ENCODE peak calls at places on chromosomes 16 and 17, in six cellular contexts. F is uterus, P is IMR-90, L is A549, N is aorta, I is heart left ventricle. R is an unnamed sample. For H3K4me1, the result is how much of the 10 kb centered on the place peaks cover.

GRCh38 chr17:8002646-8003593 is 505 bp downstream of the GUCY2D start:
- DNase-seq in F (no peak), P (no peak), L (no peak), N (no peak), I (no peak), R (peak)

GRCh38 chr17:21014498-21014897 is 28.3 kb downstream of the USP22 start:
- DNase-seq in F (no peak), P (no peak), L (no peak), N (no peak), I (no peak), R (no peak)

GRCh38 chr16:86437348-86437747 is 73.0 kb upstream of the FOXF1 start:
- DNase-seq in F (no peak), P (no peak), L (no peak), N (no peak), I (no peak), R (no peak)

GRCh38 chr16:54503011-54503410 is 216.4 kb upstream of the IRX3 start:
- DNase-seq in F (no peak), P (no peak), L (no peak), N (no peak), I (peak), R (no peak)

GRCh38 chr17:38512473-38513058 is 84.3 kb downstream of the ARHGAP23 start:
- DNase-seq in F (no peak), P (no peak), L (no peak), N (no peak), I (no peak), R (peak)

GRCh38 chr17:19867654-19868395 is at the start of gene ULK2:
- DNase-seq in F (peak), P (peak), L (peak), N (peak), I (peak), R (peak)

GRCh38 chr17:49890077-49890821 is 42.4 kb upstream of the TAC4 start:
- DNase-seq in F (peak), P (no peak), L (no peak), N (no peak), I (no peak), R (peak)

GRCh38 chr17:1362065-1362848 is 37.8 kb downstream of the YWHAE start:
- DNase-seq in F (no peak), P (no peak), L (no peak), N (peak), I (no peak), R (no peak)

GRCh38 chr16:66020642-66021041 is 345.8 kb upstream of the CDH5 start:
- DNase-seq in F (no peak), P (peak), L (peak), N (no peak), I (no peak), R (peak)

GRCh38 chr17:80425835-80426426 is 11.0 kb downstream of the ENDOV start:
- DNase-seq in F (no peak), P (no peak), L (no peak), N (peak), I (no peak), R (peak)

GRCh38 chr17:82687375-82687861 is 11.1 kb downstream of the RAB40B start:
- DNase-seq in F (no peak), P (peak), L (peak), N (no peak), I (no peak), R (peak)

GRCh38 chr17:60959696-60960095 is 282.0 kb downstream of the BCAS3 start:
- DNase-seq in F (no peak), P (no peak), L (no peak), N (no peak), I (no peak), R (no peak)

GRCh38 chr16:4309833-4310266 is 6.0 kb upstream of the GLIS2 start:
- DNase-seq in F (no peak), P (peak), L (peak), N (peak), I (peak), R (peak)

GRCh38 chr17:40901981-40902862 is 17.2 kb upstream of the KRT20 start:
- DNase-seq in F (no peak), P (peak), L (peak), N (no peak), I (no peak), R (peak)

GRCh38 chr16:46904471-46904870 is 20.3 kb downstream of the GPT2 start:
- DNase-seq in F (no peak), P (no peak), L (no peak), N (no peak), I (no peak), R (no peak)

GRCh38 chr17:48954300-48954755 is 9.7 kb upstream of the SNF8 start:
- DNase-seq in F (no peak), P (peak), L (peak), N (no peak), I (no peak), R (peak)

GRCh38 chr16:77212736-77213541 is 13.7 kb downstream of the SYCE1L start:
- DNase-seq in F (peak), P (no peak), L (peak), N (peak), I (peak), R (peak)

GRCh38 chr16:9665851-9666271 is 516.4 kb downstream of the GRIN2A start:
- DNase-seq in F (no peak), P (no peak), L (no peak), N (no peak), I (no peak), R (no peak)

GRCh38 chr17:10197721-10198508 is 491 bp downstream of the GAS7 start:
- DNase-seq in F (no peak), P (no peak), L (no peak), N (peak), I (peak), R (no peak)

GRCh38 chr17:79977711-79978544 is 57.7 kb downstream of the TBC1D16 start:
- DNase-seq in F (peak), P (no peak), L (no peak), N (peak), I (no peak), R (no peak)

GRCh38 chr16:59046335-59046734 is 312.2 kb upstream of the GOT2 start:
- DNase-seq in F (no peak), P (peak), L (no peak), N (no peak), I (no peak), R (no peak)

GRCh38 chr16:67537270-67537635 is 8.6 kb downstream of the RIPOR1 start:
- DNase-seq in F (peak), P (peak), L (no peak), N (peak), I (peak), R (peak)

GRCh38 chr17:65103431-65103830 is 33.7 kb upstream of the RGS9 start:
- DNase-seq in F (no peak), P (no peak), L (no peak), N (no peak), I (no peak), R (no peak)

GRCh38 chr17:1755252-1755992 is 6.4 kb upstream of the SERPINF1 start:
- DNase-seq in F (no peak), P (no peak), L (no peak), N (no peak), I (no peak), R (peak)

GRCh38 chr17:67032985-67033384 is 11.4 kb upstream of the CACNG1 start:
- DNase-seq in F (no peak), P (no peak), L (no peak), N (no peak), I (no peak), R (peak)

GRCh38 chr17:16374129-16374528 is 6.8 kb upstream of the UBB start:
- DNase-seq in F (no peak), P (peak), L (no peak), N (no peak), I (no peak), R (peak)

GRCh38 chr16:9092282-9092962 is 978 bp downstream of the HAPSTR1 start:
- DNase-seq in F (peak), P (no peak), L (no peak), N (peak), I (peak), R (peak)

GRCh38 chr17:29980261-29980660 is 38.8 kb downstream of the EFCAB5 start:
- DNase-seq in F (no peak), P (no peak), L (no peak), N (no peak), I (no peak), R (no peak)
- H3K4me1 ChIP-seq in F (under half), P (under half), L (under half), N (under half), I (under half), R (under half)

GRCh38 chr16:27323781-27324561 is 10.2 kb downstream of the IL4R start:
- DNase-seq in F (no peak), P (no peak), L (no peak), N (peak), I (no peak), R (peak)

GRCh38 chr16:27324851-27325301 is 11.1 kb downstream of the IL4R start:
- DNase-seq in F (no peak), P (no peak), L (no peak), N (peak), I (no peak), R (no peak)

GRCh38 chr16:27325736-27326135 is 12.0 kb downstream of the IL4R start:
- DNase-seq in F (no peak), P (no peak), L (no peak), N (peak), I (no peak), R (peak)

GRCh38 chr16:27321013-27321960 is 7.5 kb downstream of the IL4R start:
- DNase-seq in F (no peak), P (peak), L (no peak), N (peak), I (no peak), R (peak)

DNA sequence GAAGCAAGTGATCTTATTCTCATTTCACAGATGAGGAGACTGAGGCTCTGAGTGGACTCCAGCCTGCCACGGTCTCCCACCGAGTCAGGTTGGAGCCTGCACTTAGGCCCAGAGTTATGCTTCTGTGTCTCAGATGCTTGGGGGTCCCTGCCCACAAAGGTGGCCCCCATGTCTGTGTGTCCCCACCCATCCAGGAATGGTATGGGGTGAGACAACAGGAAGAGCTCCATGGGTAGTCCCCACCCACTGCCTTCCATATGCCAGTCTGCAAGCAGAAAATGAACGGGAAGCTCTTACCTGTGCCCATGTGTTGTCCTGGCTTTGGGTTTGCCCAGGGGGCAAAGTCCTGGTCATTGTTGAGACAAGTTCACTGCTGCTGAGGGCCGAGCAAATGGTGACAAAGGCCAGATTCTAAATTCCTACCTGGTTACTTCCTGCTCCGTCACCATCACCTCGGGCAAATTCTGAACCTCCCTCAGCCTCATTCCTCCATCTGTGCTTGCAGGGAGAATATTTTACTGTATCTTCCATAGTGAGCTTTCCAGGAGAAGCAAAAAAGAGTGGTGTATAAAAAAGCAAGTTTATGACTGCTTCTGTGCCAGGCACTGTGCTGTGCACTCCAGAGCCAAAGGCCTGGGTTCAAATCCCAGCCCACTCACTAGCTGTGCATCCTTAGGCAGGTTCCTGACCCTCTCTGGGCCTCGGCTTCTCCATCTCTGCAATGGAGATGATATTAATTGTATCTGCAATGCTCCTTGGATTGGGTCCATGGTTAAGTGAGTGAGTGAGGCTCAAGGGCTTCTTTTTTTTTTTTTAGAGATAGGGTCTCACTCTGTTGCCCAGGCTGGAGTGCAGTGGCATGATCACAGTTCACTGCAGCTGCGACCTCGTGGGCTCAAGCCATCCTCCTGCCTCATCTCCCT is 9.3 kb downstream of the IL4R start:
- DNase-seq in F (no peak), P (no peak), L (no peak), N (peak), I (no peak), R (no peak)
- H3K4me1 ChIP-seq in F (under half), P (under half), L (under half), N (under half), I (under half), R (under half)

DNA sequence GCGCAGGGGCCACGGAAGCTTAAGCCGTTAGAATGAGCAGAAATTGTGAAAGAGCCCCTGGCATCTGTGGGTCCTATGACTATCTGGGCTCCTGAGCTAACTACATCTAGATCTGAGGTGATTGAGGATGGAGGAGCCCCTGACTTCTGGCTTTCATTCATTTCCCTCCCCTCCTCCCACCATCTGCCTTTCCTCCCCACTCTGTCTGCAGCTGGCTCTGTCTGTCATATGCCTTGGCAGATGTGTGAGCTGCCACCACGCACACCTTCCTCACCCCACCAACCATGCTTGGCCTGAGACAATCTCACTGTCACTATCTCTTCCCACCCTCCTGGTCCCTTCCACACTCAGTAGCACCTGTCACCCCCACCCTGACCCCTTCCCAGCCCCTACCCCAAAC is 5.1 kb downstream of the CD300E start:
- DNase-seq in F (no peak), P (no peak), L (no peak), N (no peak), I (no peak), R (no peak)
- H3K4me1 ChIP-seq in F (under half), P (under half), L (under half), N (under half), I (under half), R (under half)

GRCh38 chr16:630024-630814 is 566 bp upstream of the WFIKKN1 start:
- DNase-seq in F (peak), P (no peak), L (no peak), N (no peak), I (no peak), R (no peak)

GRCh38 chr16:629289-630023 is 1.3 kb upstream of the WFIKKN1 start:
- DNase-seq in F (peak), P (no peak), L (no peak), N (no peak), I (no peak), R (no peak)

GRCh38 chr16:631808-632358 is 1.1 kb downstream of the WFIKKN1 start:
- DNase-seq in F (no peak), P (no peak), L (no peak), N (no peak), I (no peak), R (no peak)

GRCh38 chr16:632486-633335 is 1.9 kb downstream of the WFIKKN1 start:
- DNase-seq in F (no peak), P (no peak), L (no peak), N (no peak), I (no peak), R (no peak)

DNA sequence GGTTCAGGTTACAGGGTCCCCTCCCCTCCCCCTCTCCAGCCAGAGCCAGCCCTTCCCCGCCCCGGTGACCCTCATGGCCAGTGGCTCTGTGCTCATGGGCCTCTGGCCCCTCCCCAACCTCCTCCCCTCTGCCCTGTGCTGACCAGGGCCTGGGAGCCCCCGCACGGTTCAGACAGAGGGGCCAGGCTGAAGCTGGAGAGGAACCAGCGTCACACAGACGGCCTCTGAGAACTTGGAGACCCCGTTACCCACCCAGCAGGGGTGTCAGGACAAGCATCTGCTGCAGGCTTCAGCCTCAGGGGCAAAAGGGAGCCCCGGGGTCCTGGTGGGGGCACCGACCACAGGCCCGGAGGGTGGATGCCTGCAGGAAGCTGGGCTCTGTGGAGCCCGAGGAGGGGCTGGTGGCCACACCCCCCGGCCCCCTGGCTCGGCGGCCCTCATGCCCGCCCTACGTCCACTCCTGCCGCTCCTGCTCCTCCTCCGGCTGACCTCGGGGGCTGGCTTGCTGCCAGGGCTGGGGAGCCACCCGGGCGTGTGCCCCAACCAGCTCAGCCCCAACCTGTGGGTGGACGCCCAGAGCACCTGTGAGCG is at the start of gene WFIKKN1:
- DNase-seq in F (no peak), P (no peak), L (no peak), N (no peak), I (no peak), R (peak)
- H3K4me1 ChIP-seq in F (under half), P (under half), L (under half), N (under half), I (under half), R (under half)

GRCh38 chr17:45301674-45302073 is 15.1 kb downstream of the MAP3K14 start:
- DNase-seq in F (no peak), P (no peak), L (no peak), N (no peak), I (no peak), R (no peak)

GRCh38 chr17:45298546-45299285 is 18.1 kb downstream of the MAP3K14 start:
- DNase-seq in F (no peak), P (no peak), L (no peak), N (no peak), I (no peak), R (peak)

GRCh38 chr17:45296833-45297124 is 20.0 kb downstream of the MAP3K14 start:
- DNase-seq in F (no peak), P (no peak), L (no peak), N (no peak), I (no peak), R (no peak)

GRCh38 chr17:45300060-45300751 is 16.6 kb downstream of the MAP3K14 start:
- DNase-seq in F (no peak), P (no peak), L (no peak), N (no peak), I (no peak), R (no peak)

DNA sequence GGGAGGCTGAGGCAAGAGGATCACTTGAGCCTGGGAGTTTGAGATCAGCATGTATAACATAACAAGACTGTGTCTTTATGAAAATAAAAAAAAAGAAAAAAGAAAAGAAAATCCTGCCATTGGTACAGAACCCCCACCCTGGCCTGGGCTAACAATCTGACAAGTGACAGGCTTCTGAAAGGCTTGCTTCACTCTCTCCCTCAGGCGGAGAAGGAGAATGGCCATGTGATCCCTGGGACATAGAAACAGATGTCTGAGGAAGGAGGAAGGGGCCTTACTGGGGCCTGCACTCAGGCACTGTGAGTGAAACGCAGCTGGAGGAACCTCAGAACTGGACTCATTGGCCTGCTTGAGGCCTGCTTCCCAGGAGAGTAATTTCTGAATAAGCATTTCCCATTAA is 17.5 kb downstream of the MAP3K14 start:
- DNase-seq in F (no peak), P (no peak), L (no peak), N (no peak), I (no peak), R (no peak)
- H3K4me1 ChIP-seq in F (under half), P (under half), L (half or more), N (under half), I (half or more), R (under half)

GRCh38 chr16:49822649-49823370 is 33.1 kb downstream of the ZNF423 start:
- DNase-seq in F (no peak), P (no peak), L (no peak), N (no peak), I (no peak), R (no peak)

GRCh38 chr16:49826515-49826914 is 29.4 kb downstream of the ZNF423 start:
- DNase-seq in F (no peak), P (no peak), L (no peak), N (no peak), I (no peak), R (no peak)

GRCh38 chr16:49825006-49825405 is 30.9 kb downstream of the ZNF423 start:
- DNase-seq in F (no peak), P (no peak), L (no peak), N (no peak), I (no peak), R (no peak)

GRCh38 chr16:49821614-49822282 is 34.2 kb downstream of the ZNF423 start:
- DNase-seq in F (no peak), P (no peak), L (no peak), N (no peak), I (no peak), R (peak)

GRCh38 chr16:49824600-49824999 is 31.3 kb downstream of the ZNF423 start:
- DNase-seq in F (no peak), P (no peak), L (no peak), N (no peak), I (no peak), R (no peak)
- H3K4me1 ChIP-seq in F (under half), P (under half), L (under half), N (under half), I (half or more), R (under half)

GRCh38 chr16:56956076-56956475 is 5.7 kb upstream of the CETP start:
- DNase-seq in F (no peak), P (no peak), L (no peak), N (no peak), I (no peak), R (no peak)

GRCh38 chr16:56950881-56951771 is 10.6 kb upstream of the CETP start:
- DNase-seq in F (no peak), P (peak), L (peak), N (peak), I (peak), R (peak)

GRCh38 chr16:56950455-56950854 is 11.3 kb upstream of the CETP start:
- DNase-seq in F (no peak), P (no peak), L (no peak), N (no peak), I (no peak), R (no peak)

GRCh38 chr16:56950051-56950450 is 11.7 kb upstream of the CETP start:
- DNase-seq in F (no peak), P (no peak), L (no peak), N (peak), I (no peak), R (no peak)

GRCh38 chr16:56953006-56953405 is 8.7 kb upstream of the CETP start:
- DNase-seq in F (no peak), P (no peak), L (no peak), N (peak), I (no peak), R (no peak)
- H3K4me1 ChIP-seq in F (under half), P (under half), L (under half), N (under half), I (under half), R (under half)

R was measured in osteoblast.